ENCODE peak calls at places on chromosomes 6 and 20, in five cellular contexts. E is mesothelial cell of epicardium, O is cardiac muscle cell, K is RWPE1, C is ovary. P is an unnamed sample.

GRCh38 chr6:18509871-18510643 is 122.9 kb downstream of the RNF144B start:
- DNase-seq in K (no peak), C (no peak), E (no peak), O (no peak), P (no peak)

GRCh38 chr20:61537239-61537638 is 285.2 kb downstream of the CDH4 start:
- DNase-seq in C (no peak), O (no peak), E (no peak), K (no peak), P (no peak)

GRCh38 chr20:38117635-38118034 is 47.4 kb downstream of the TGM2 start:
- DNase-seq in C (no peak), E (peak), O (no peak), K (peak), P (no peak)

GRCh38 chr6:141313986-141314385 is 818.7 kb upstream of the GJE1 start:
- DNase-seq in K (no peak), C (no peak), E (no peak), O (no peak), P (no peak)

GRCh38 chr6:51350308-51350904 is 531.7 kb downstream of the TFAP2B start:
- DNase-seq in K (peak), O (peak), C (no peak), E (no peak), P (no peak)

GRCh38 chr20:38094373-38094775 is 60.8 kb downstream of the RPRD1B start:
- DNase-seq in C (no peak), O (no peak), E (no peak), K (peak), P (no peak)

GRCh38 chr6:110814488-110815259 is 595 bp downstream of the CDK19 start:
- DNase-seq in C (peak), K (peak), E (peak), O (peak), P (peak)

GRCh38 chr6:2718334-2719052 is 32.2 kb downstream of the MYLK4 start:
- DNase-seq in K (no peak), E (no peak), C (no peak), O (no peak), P (no peak)

GRCh38 chr6:55713411-55713810 is 134.4 kb upstream of the HMGCLL1 start:
- DNase-seq in K (no peak), E (no peak), O (no peak), C (no peak), P (no peak)

GRCh38 chr20:11980263-11980662 is 62.6 kb downstream of the BTBD3 start:
- DNase-seq in O (no peak), K (no peak), C (no peak), E (no peak), P (no peak)

GRCh38 chr20:10856237-10856636 is 182.4 kb upstream of the JAG1 start:
- DNase-seq in E (no peak), O (no peak), K (no peak), C (no peak), P (no peak)

GRCh38 chr6:20403766-20404640 is 2.3 kb downstream of the E2F3 start:
- DNase-seq in C (no peak), O (peak), K (peak), E (peak), P (peak)

GRCh38 chr6:124487778-124488431 is 474.3 kb upstream of the RNF217 start:
- DNase-seq in E (no peak), O (no peak), C (no peak), K (peak), P (no peak)

GRCh38 chr20:55582498-55582897 is 422.8 kb downstream of the CBLN4 start:
- DNase-seq in O (no peak), K (no peak), E (no peak), C (no peak), P (no peak)

GRCh38 chr6:52098649-52099184 is 11.3 kb upstream of the PKHD1 start:
- DNase-seq in K (no peak), E (no peak), C (no peak), O (no peak), P (no peak)

GRCh38 chr6:71721642-71722041 is 164.7 kb upstream of the RIMS1 start:
- DNase-seq in O (no peak), K (no peak), C (no peak), E (no peak), P (no peak)

GRCh38 chr20:6420336-6420735 is 297.5 kb upstream of the FERMT1 start:
- DNase-seq in K (peak), O (no peak), E (no peak), C (no peak), P (no peak)

GRCh38 chr20:57212890-57213276 is 53.6 kb downstream of the BMP7 start:
- DNase-seq in K (no peak), E (no peak), O (no peak), C (no peak), P (no peak)

GRCh38 chr20:1299522-1299921 is 29.4 kb downstream of the SDCBP2 start:
- DNase-seq in C (no peak), O (peak), K (peak), E (no peak), P (no peak)

GRCh38 chr6:122484760-122485159 is 13.2 kb upstream of the SERINC1 start:
- DNase-seq in O (no peak), E (no peak), C (no peak), K (no peak), P (no peak)

GRCh38 chr6:115675443-115675842 is 385.2 kb downstream of the FRK start:
- DNase-seq in E (no peak), K (no peak), O (no peak), C (no peak), P (no peak)

GRCh38 chr20:9051508-9051907 is 17.4 kb upstream of the PLCB4 start:
- DNase-seq in E (no peak), K (peak), C (no peak), O (no peak), P (no peak)

GRCh38 chr6:72466471-72466870 is 155.4 kb upstream of the KCNQ5 start:
- DNase-seq in K (no peak), E (no peak), O (no peak), C (no peak), P (no peak)

GRCh38 chr6:84284428-84285033 is 57.1 kb upstream of the CEP162 start:
- DNase-seq in E (no peak), O (peak), K (no peak), C (no peak), P (no peak)

GRCh38 chr20:17108896-17109295 is 117.9 kb upstream of the PCSK2 start:
- DNase-seq in C (no peak), O (no peak), E (no peak), K (no peak), P (no peak)

GRCh38 chr6:135895231-135895931 is 43.9 kb downstream of the PDE7B start:
- DNase-seq in K (no peak), E (no peak), C (no peak), O (no peak), P (no peak)

GRCh38 chr6:54366647-54367327 is 58.5 kb downstream of the TINAG start:
- DNase-seq in K (peak), E (no peak), O (no peak), C (no peak), P (no peak)

GRCh38 chr20:62606551-62607201 is 35.6 kb upstream of the SLCO4A1 start:
- DNase-seq in E (no peak), O (no peak), K (no peak), C (peak), P (no peak)

GRCh38 chr20:10478930-10479329 is 43.8 kb downstream of the SLX4IP start:
- DNase-seq in K (no peak), C (no peak), O (no peak), E (no peak), P (no peak)

GRCh38 chr6:96841241-96841824 is 4.1 kb upstream of the GPR63 start:
- DNase-seq in E (no peak), O (no peak), K (no peak), C (no peak), P (no peak)

GRCh38 chr6:47112311-47112710 is 70.2 kb upstream of the ADGRF1 start:
- DNase-seq in C (no peak), O (no peak), E (no peak), K (no peak), P (no peak)

GRCh38 chr20:8527998-8528397 is 395.9 kb downstream of the PLCB1 start:
- DNase-seq in E (no peak), K (no peak), O (no peak), C (no peak), P (no peak)

GRCh38 chr6:2412731-2413130 is 167.3 kb upstream of the GMDS start:
- DNase-seq in E (no peak), O (no peak), K (no peak), C (no peak), P (no peak)

DNA sequence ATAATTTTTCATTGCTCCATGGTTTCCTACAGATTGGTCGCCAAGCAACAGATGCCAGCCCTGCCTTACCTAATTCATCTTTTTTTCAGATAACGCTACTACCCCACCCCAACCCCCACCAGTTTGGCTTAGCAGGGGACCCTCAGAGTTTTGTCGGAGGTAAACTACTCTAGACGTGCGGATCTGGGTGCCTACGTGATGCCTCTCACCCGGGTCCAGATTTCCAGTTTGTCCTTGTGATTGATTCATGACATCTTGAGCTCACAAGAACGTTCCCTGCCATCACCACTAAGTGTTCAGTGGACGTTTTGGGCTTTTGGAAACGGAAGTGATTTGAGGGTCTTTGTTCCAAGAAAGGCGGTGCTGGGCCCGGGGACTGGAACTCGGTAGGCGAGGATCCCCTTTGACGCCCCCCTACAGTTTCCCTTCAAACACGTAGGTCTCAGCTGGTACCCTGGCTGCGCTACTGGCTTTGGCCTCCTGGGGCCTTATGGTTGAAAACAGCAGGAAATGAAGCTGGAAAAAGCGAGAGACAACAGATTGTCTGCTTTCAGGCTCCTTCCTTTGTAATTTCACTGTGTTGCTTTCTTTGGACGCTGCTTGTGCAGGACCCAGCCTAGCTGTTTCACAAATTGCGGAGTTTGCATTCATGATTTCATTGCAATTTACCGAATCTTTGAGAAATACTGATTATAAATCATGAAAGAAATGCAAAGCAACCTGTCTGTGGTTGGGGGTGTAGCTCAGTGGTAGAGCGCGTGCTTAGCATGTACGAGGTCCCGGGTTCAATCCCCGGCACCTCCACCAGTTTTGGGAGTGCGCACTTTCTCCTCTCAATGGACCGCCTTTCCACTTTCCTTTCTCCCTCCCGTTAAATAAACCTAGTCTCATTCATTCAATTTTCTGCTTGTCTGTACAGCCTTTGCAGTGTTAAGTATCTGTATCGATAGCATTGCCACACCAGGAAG is 81.0 kb downstream of the GPX5 start:
- DNase-seq in C (peak), K (peak), E (peak), O (peak), P (no peak)
- TF ChIP-seq CTCF in C (no peak), K (no peak), E (peak), O (peak), P (no peak)

GRCh38 chr6:162070639-162071038 is 656.9 kb downstream of the PRKN start:
- DNase-seq in E (no peak), O (no peak), K (no peak), C (no peak), P (no peak)
- TF ChIP-seq CTCF in E (no peak), O (no peak), K (no peak), C (no peak), P (no peak)

DNA sequence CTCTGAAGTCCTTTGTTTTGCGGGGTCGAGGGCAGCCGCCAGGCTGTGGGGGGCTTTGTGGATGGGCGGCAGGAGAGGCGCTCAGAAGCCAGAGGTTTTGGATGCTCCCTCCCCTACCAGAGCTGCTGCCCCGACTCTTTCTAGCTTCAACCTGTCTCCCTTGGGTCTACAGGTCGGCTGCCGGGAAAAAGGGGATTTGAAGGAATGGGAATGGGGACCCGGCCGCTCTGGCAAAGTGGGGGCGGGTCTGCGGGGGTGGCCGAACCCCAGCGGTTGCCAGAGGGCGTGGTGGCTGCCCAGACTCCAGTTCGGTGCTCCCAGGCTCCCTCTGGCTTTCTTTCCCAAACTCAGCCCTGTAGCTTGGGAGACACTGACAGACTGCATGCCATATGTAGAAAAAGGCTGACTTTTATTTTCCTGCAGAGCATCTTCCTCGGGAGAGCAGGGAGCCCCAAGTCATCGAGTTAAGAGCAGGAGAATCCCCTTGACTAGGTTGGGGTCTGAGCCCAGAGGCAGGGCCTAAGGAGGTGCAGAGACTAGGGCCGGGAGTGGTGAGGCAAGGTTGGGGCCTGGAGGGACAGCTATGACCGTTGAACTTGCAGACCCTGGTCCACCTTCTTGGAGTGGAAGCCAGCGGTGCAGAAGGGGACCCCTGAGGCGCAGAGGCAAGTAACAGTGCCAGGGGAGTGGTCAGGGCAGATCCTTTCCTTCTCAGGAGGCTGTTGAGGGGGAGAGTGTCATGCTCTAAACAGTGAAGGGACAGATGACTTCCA is 1.4 kb upstream of the PPP1R18 start:
- DNase-seq in C (peak), K (no peak), O (no peak), E (no peak), P (no peak)
- TF ChIP-seq CTCF in C (no peak), K (no peak), O (peak), E (no peak), P (no peak)

GRCh38 chr6:134451529-134451928 is 133.6 kb upstream of the SGK1 start:
- DNase-seq in E (no peak), C (no peak), O (no peak), K (no peak), P (no peak)
- TF ChIP-seq CTCF in E (no peak), C (no peak), O (no peak), K (no peak), P (no peak)

GRCh38 chr6:31827286-31828079 is at the start of gene HSPA1B:
- DNase-seq in K (peak), C (peak), E (peak), O (peak), P (peak)
- TF ChIP-seq CTCF in K (no peak), C (no peak), E (no peak), O (no peak), P (no peak)

GRCh38 chr20:39124064-39124463 is 161.9 kb downstream of the DHX35 start:
- DNase-seq in C (no peak), E (no peak), O (no peak), K (peak), P (no peak)
- TF ChIP-seq CTCF in C (no peak), E (no peak), O (no peak), K (no peak), P (no peak)

GRCh38 chr6:147238164-147238563 is 33.9 kb downstream of the STXBP5 start:
- DNase-seq in C (no peak), E (no peak), O (no peak), K (no peak), P (no peak)

GRCh38 chr6:147231589-147231988 is 27.4 kb downstream of the STXBP5 start:
- DNase-seq in O (no peak), C (no peak), K (no peak), E (no peak), P (no peak)

GRCh38 chr6:147234685-147235084 is 30.5 kb downstream of the STXBP5 start:
- DNase-seq in K (no peak), E (no peak), C (no peak), O (no peak), P (no peak)
- TF ChIP-seq CTCF in K (no peak), E (no peak), C (no peak), O (no peak), P (no peak)

GRCh38 chr6:152416652-152417051 is 220.5 kb downstream of the SYNE1 start:
- DNase-seq in C (no peak), K (no peak), O (no peak), E (no peak), P (no peak)
- TF ChIP-seq CTCF in C (no peak), K (no peak), O (no peak), E (no peak), P (no peak)